ENCODE peak calls at places on chromosomes 2 and 18, in eight cellular contexts. One of them, this sample, is unnamed.
A peak's percentile ranks its signal among the peaks of the same experiment; 100 is the strongest.

GRCh38 chr2:1313240-1313924 is 99.9 kb upstream of the TPO start:
- DNase-seq in dorsolateral prefrontal cortex: no peak
- DNase-seq in WERI-Rb-1: no peak
- DNase-seq in H9: no peak
- DNase-seq in neural progenitor cell: no peak
- DNase-seq in T-helper 1 cell: no peak
- DNase-seq in activated naive CD4-positive, alpha-beta T cell treated with anti-CD3 and anti-CD28 coated beads, Interleukin-2, amount 50 U/mL, for 72 hours: no peak
- DNase-seq in caudate nucleus: no peak
- DNase-seq in this sample: no peak

GRCh38 chr2:136118819-136119716 is 1.1 kb upstream of the CXCR4 start:
- DNase-seq in caudate nucleus: no peak
- DNase-seq in H9: peak; percentile 60
- DNase-seq in activated naive CD4-positive, alpha-beta T cell treated with anti-CD3 and anti-CD28 coated beads, Interleukin-2, amount 50 U/mL, for 72 hours: peak; percentile 78
- DNase-seq in dorsolateral prefrontal cortex: peak; percentile 53
- DNase-seq in T-helper 1 cell: peak; percentile 79
- DNase-seq in WERI-Rb-1: peak; percentile 66
- DNase-seq in neural progenitor cell: peak; percentile 66
- DNase-seq in this sample: peak; percentile 50

GRCh38 chr18:58041633-58042032 is 2.4 kb upstream of the NEDD4L start:
- DNase-seq in caudate nucleus: no peak
- DNase-seq in activated naive CD4-positive, alpha-beta T cell treated with anti-CD3 and anti-CD28 coated beads, Interleukin-2, amount 50 U/mL, for 72 hours: no peak
- DNase-seq in dorsolateral prefrontal cortex: no peak
- DNase-seq in T-helper 1 cell: no peak
- DNase-seq in neural progenitor cell: no peak
- DNase-seq in H9: no peak
- DNase-seq in WERI-Rb-1: no peak
- DNase-seq in this sample: no peak

GRCh38 chr2:160407393-160408204 is 86.0 kb downstream of the RBMS1 start:
- DNase-seq in T-helper 1 cell: peak; percentile 39
- DNase-seq in activated naive CD4-positive, alpha-beta T cell treated with anti-CD3 and anti-CD28 coated beads, Interleukin-2, amount 50 U/mL, for 72 hours: peak; percentile 53
- DNase-seq in caudate nucleus: no peak
- DNase-seq in WERI-Rb-1: peak; percentile 40
- DNase-seq in H9: peak; percentile 66
- DNase-seq in neural progenitor cell: peak; percentile 86
- DNase-seq in dorsolateral prefrontal cortex: peak; percentile 54
- DNase-seq in this sample: no peak

GRCh38 chr2:220000080-220000479 is 372.6 kb downstream of the SLC4A3 start:
- DNase-seq in H9: no peak
- DNase-seq in T-helper 1 cell: no peak
- DNase-seq in dorsolateral prefrontal cortex: no peak
- DNase-seq in caudate nucleus: no peak
- DNase-seq in activated naive CD4-positive, alpha-beta T cell treated with anti-CD3 and anti-CD28 coated beads, Interleukin-2, amount 50 U/mL, for 72 hours: no peak
- DNase-seq in neural progenitor cell: no peak
- DNase-seq in WERI-Rb-1: no peak
- DNase-seq in this sample: no peak

GRCh38 chr2:8694737-8695136 is 12.9 kb downstream of the ID2 start:
- DNase-seq in caudate nucleus: no peak
- DNase-seq in H9: no peak
- DNase-seq in activated naive CD4-positive, alpha-beta T cell treated with anti-CD3 and anti-CD28 coated beads, Interleukin-2, amount 50 U/mL, for 72 hours: no peak
- DNase-seq in WERI-Rb-1: peak; percentile 1
- DNase-seq in neural progenitor cell: no peak
- DNase-seq in T-helper 1 cell: no peak
- DNase-seq in dorsolateral prefrontal cortex: no peak
- DNase-seq in this sample: no peak

GRCh38 chr2:40369619-40370397 is 82.1 kb downstream of the SLC8A1 start:
- DNase-seq in T-helper 1 cell: no peak
- DNase-seq in H9: no peak
- DNase-seq in dorsolateral prefrontal cortex: no peak
- DNase-seq in activated naive CD4-positive, alpha-beta T cell treated with anti-CD3 and anti-CD28 coated beads, Interleukin-2, amount 50 U/mL, for 72 hours: no peak
- DNase-seq in neural progenitor cell: no peak
- DNase-seq in caudate nucleus: no peak
- DNase-seq in WERI-Rb-1: no peak
- DNase-seq in this sample: no peak

GRCh38 chr2:119983108-119983507 is 29.8 kb upstream of the EPB41L5 start:
- DNase-seq in H9: no peak
- DNase-seq in caudate nucleus: no peak
- DNase-seq in WERI-Rb-1: no peak
- DNase-seq in neural progenitor cell: no peak
- DNase-seq in dorsolateral prefrontal cortex: no peak
- DNase-seq in activated naive CD4-positive, alpha-beta T cell treated with anti-CD3 and anti-CD28 coated beads, Interleukin-2, amount 50 U/mL, for 72 hours: no peak
- DNase-seq in T-helper 1 cell: no peak
- DNase-seq in this sample: no peak

This sample was measured in NCI-H524 treated with DMSO at 0.1 percent for 48 hours.